ENCODE peak calls at places on chromosomes 6 and 20, in ten cellular contexts. M, E, X, N, B, U, V, F, D and W are unnamed samples.

GRCh38 chr20:3778976-3779375 is 2.3 kb downstream of the SPEF1 start:
- DNase-seq in U (no peak), N (no peak), D (no peak), X (no peak), F (no peak), B (no peak), M (no peak), E (no peak), V (no peak), W (peak; percentile 56)

GRCh38 chr6:35718911-35719381 is 17.9 kb upstream of the ARMC12 start:
- DNase-seq in U (peak; percentile 77), X (no peak), B (no peak), N (no peak), V (no peak), M (no peak), F (no peak), D (no peak), E (no peak), W (no peak)

GRCh38 chr6:161837854-161838253 is 564.0 kb upstream of the AGPAT4 start:
- DNase-seq in V (no peak), U (no peak), N (no peak), X (no peak), F (no peak), D (no peak), M (no peak), E (no peak), B (no peak), W (no peak)

GRCh38 chr6:90216081-90216977 is 80.3 kb downstream of the BACH2 start:
- DNase-seq in U (no peak), N (peak; percentile 38), X (no peak), D (no peak), M (no peak), E (no peak), F (no peak), V (no peak), B (peak; percentile 20), W (no peak)

GRCh38 chr6:163165155-163165910 is 249.2 kb upstream of the QKI start:
- DNase-seq in N (no peak), V (peak; percentile 74), B (no peak), X (no peak), U (no peak), F (no peak), M (no peak), D (no peak), E (no peak), W (peak; percentile 46)

GRCh38 chr6:165611294-165611693 is 51.7 kb downstream of the PDE10A start:
- DNase-seq in U (no peak), B (no peak), N (no peak), F (no peak), D (no peak), E (no peak), M (no peak), V (no peak), X (no peak), W (no peak)

GRCh38 chr6:11586117-11586516 is 48.6 kb downstream of the TMEM170B start:
- DNase-seq in N (no peak), E (no peak), X (no peak), M (no peak), F (no peak), U (no peak), V (no peak), B (no peak), D (no peak), W (no peak)

GRCh38 chr6:10801224-10801848 is 37.0 kb downstream of the MAK start:
- DNase-seq in B (peak; percentile 51), F (no peak), M (peak; percentile 66), V (peak; percentile 78), E (peak; percentile 82), X (peak; percentile 63), U (no peak), D (no peak), N (peak; percentile 60), W (no peak)

GRCh38 chr6:15502451-15503345 is 160.1 kb downstream of the DTNBP1 start:
- DNase-seq in B (peak; percentile 4), E (no peak), U (peak; percentile 57), N (no peak), D (no peak), M (peak; percentile 24), X (no peak), F (peak; percentile 52), V (no peak), W (no peak)

GRCh38 chr6:14281831-14282230 is 164.3 kb downstream of the CD83 start:
- DNase-seq in E (no peak), B (no peak), M (no peak), N (no peak), V (no peak), U (no peak), D (no peak), F (no peak), X (no peak), W (no peak)

GRCh38 chr20:19969507-19970255 is 47.5 kb upstream of the NAA20 start:
- DNase-seq in U (no peak), X (no peak), D (no peak), F (no peak), B (no peak), M (no peak), N (no peak), E (no peak), V (no peak), W (no peak)

GRCh38 chr6:9851541-9852380 is 563.1 kb downstream of the TFAP2A start:
- DNase-seq in E (no peak), V (no peak), F (no peak), D (no peak), B (no peak), N (peak; percentile 52), X (no peak), M (no peak), U (no peak), W (peak; percentile 22)

GRCh38 chr6:11971154-11971553 is 41.0 kb upstream of the HIVEP1 start:
- DNase-seq in D (no peak), U (no peak), V (no peak), N (no peak), X (no peak), E (no peak), B (no peak), F (no peak), M (no peak), W (no peak)

GRCh38 chr6:30864325-30864724 is 20.0 kb upstream of the DDR1 start:
- DNase-seq in U (no peak), B (no peak), X (no peak), F (no peak), V (no peak), N (no peak), E (no peak), D (no peak), M (no peak), W (no peak)

GRCh38 chr20:25336561-25337422 is 53.8 kb downstream of the ABHD12 start:
- DNase-seq in E (no peak), D (no peak), N (peak; percentile 71), U (no peak), X (no peak), F (no peak), M (no peak), V (no peak), B (no peak), W (no peak)

GRCh38 chr6:150189176-150189575 is 46.3 kb downstream of the PPP1R14C start:
- DNase-seq in N (no peak), D (no peak), V (no peak), B (peak; percentile 52), F (no peak), X (no peak), M (no peak), E (no peak), U (no peak), W (no peak)
- TF ChIP-seq EP300 in N (no peak), D (no peak), V (no peak), B (no peak), F (no peak), X (no peak), M (no peak), E (no peak), U (no peak), W (no peak)

GRCh38 chr6:150719099-150719767 is 119.5 kb downstream of the PLEKHG1 start:
- DNase-seq in F (no peak), N (no peak), M (no peak), B (no peak), U (no peak), X (no peak), V (no peak), D (no peak), E (no peak), W (no peak)

GRCh38 chr6:150715132-150715531 is 115.4 kb downstream of the PLEKHG1 start:
- DNase-seq in D (no peak), B (no peak), X (no peak), F (no peak), E (no peak), U (no peak), V (no peak), M (no peak), N (no peak), W (no peak)

GRCh38 chr6:150720774-150721233 is 121.1 kb downstream of the PLEKHG1 start:
- DNase-seq in B (no peak), X (no peak), D (no peak), F (no peak), V (no peak), E (no peak), M (no peak), N (no peak), U (no peak), W (no peak)

GRCh38 chr6:150719861-150720260 is 120.2 kb downstream of the PLEKHG1 start:
- DNase-seq in U (no peak), N (no peak), V (no peak), B (no peak), E (no peak), D (no peak), F (no peak), X (no peak), M (no peak), W (no peak)

DNA sequence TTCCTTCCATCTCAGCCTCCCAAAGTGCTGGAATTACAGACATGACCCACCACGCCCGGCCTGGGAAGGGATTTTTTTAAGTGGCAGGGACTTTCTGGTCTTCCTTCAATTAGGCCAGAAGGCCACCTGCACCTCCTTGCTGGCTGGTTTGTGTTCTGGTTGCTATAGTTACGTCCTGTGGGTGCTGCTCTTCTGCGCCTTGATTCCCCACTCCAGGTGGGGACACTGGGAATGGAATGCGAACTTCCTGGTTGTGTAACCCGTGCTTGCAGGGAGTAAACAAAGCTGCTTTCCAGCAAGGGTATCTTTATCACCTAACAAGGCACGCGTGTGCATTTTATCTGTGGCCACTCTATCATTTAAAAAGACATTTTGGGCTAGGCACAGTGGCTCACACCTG is 117.7 kb downstream of the PLEKHG1 start:
- DNase-seq in E (no peak), F (no peak), D (no peak), V (no peak), B (peak; percentile 47), M (no peak), U (no peak), N (peak; percentile 27), X (peak; percentile 66), W (peak; percentile 78)
- TF ChIP-seq EP300 in E (no peak), F (no peak), D (no peak), V (no peak), B (no peak), M (no peak), U (no peak), N (no peak), X (no peak), W (peak; percentile 50)

GRCh38 chr6:131740161-131740560 is 29.3 kb upstream of the CTAGE9 start:
- DNase-seq in E (no peak), B (no peak), N (no peak), F (no peak), M (no peak), V (no peak), U (no peak), D (no peak), X (no peak), W (no peak)
- TF ChIP-seq EP300 in E (no peak), B (no peak), N (no peak), F (no peak), M (no peak), V (no peak), U (no peak), D (no peak), X (no peak), W (no peak)

GRCh38 chr20:63939061-63939935 is 16.9 kb downstream of the UCKL1 start:
- DNase-seq in B (no peak), M (no peak), X (no peak), V (no peak), F (no peak), U (peak; percentile 63), D (no peak), N (no peak), E (no peak), W (peak; percentile 83)
- TF ChIP-seq EP300 in B (no peak), M (no peak), X (no peak), V (no peak), F (no peak), U (no peak), D (no peak), N (no peak), E (no peak), W (no peak)